ENCODE peak calls at places on chromosome 16, in ten cellular contexts. D is A549; H is CD4-positive, alpha-beta T cell; S is heart left ventricle; K is foreskin keratinocyte; Z is AG04450; I is IMR-90; G is RWPE1; M is esophagus muscularis mucosa; L is neuronal stem cell. Q is an unnamed sample.

GRCh38 chr16:52407778-52408177 is 139.2 kb downstream of the TOX3 start:
- DNase-seq in D (no peak), H (no peak), S (no peak), K (no peak), Z (no peak), I (no peak), G (no peak), M (no peak), L (no peak), Q (no peak)

GRCh38 chr16:19980866-19981265 is 92.8 kb downstream of the GPR139 start:
- DNase-seq in D (peak), H (no peak), S (no peak), K (no peak), Z (no peak), I (peak), G (no peak), M (no peak), L (no peak), Q (no peak)

GRCh38 chr16:10180771-10181163 is 1.5 kb downstream of the GRIN2A start:
- DNase-seq in D (peak), H (no peak), S (peak), K (no peak), Z (no peak), I (no peak), G (no peak), M (no peak), L (peak), Q (no peak)

GRCh38 chr16:46772463-46772862 is 24.3 kb upstream of the MYLK3 start:
- DNase-seq in D (no peak), H (no peak), S (no peak), K (no peak), Z (no peak), I (no peak), G (no peak), M (no peak), L (no peak), Q (no peak)

GRCh38 chr16:50696575-50697420 is 3.4 kb downstream of the NOD2 start:
- DNase-seq in D (peak), H (no peak), S (peak), K (peak), Z (no peak), I (peak), G (peak), M (peak), L (no peak), Q (peak)

GRCh38 chr16:89363621-89364393 is 126.6 kb downstream of the ANKRD11 start:
- DNase-seq in D (peak), H (peak), S (no peak), K (no peak), Z (no peak), I (peak), G (peak), M (no peak), L (no peak), Q (no peak)

GRCh38 chr16:89495121-89495520 is 4.8 kb upstream of the ANKRD11 start:
- DNase-seq in D (no peak), H (no peak), S (no peak), K (no peak), Z (no peak), I (peak), G (no peak), M (no peak), L (no peak), Q (no peak)

GRCh38 chr16:50491516-50491915 is 56.7 kb upstream of the NKD1 start:
- DNase-seq in D (no peak), H (no peak), S (no peak), K (no peak), Z (no peak), I (no peak), G (no peak), M (no peak), L (no peak), Q (peak)

GRCh38 chr16:7013990-7014389 is 318.7 kb upstream of the RBFOX1 start:
- DNase-seq in D (no peak), H (no peak), S (no peak), K (no peak), Z (no peak), I (peak), G (no peak), M (no peak), L (peak), Q (no peak)

GRCh38 chr16:20023190-20023589 is 50.5 kb downstream of the GPR139 start:
- DNase-seq in D (no peak), H (no peak), S (no peak), K (no peak), Z (no peak), I (peak), G (no peak), M (no peak), L (peak), Q (no peak)

GRCh38 chr16:30183236-30183960 is at the start of gene CORO1A:
- DNase-seq in D (peak), H (peak), S (peak), K (peak), Z (peak), I (peak), G (peak), M (peak), L (peak), Q (peak)

GRCh38 chr16:79286646-79287423 is 313.7 kb downstream of the MAF start:
- DNase-seq in D (no peak), H (no peak), S (peak), K (no peak), Z (no peak), I (no peak), G (no peak), M (no peak), L (no peak), Q (no peak)

GRCh38 chr16:71526111-71526998 is at the start of gene CHST4:
- DNase-seq in D (peak), H (no peak), S (no peak), K (no peak), Z (peak), I (peak), G (peak), M (no peak), L (peak), Q (no peak)

GRCh38 chr16:4315185-4316102 is at the start of gene GLIS2:
- DNase-seq in D (peak), H (no peak), S (peak), K (no peak), Z (no peak), I (peak), G (peak), M (no peak), L (peak), Q (no peak)

GRCh38 chr16:22380529-22380928 is 6.1 kb upstream of the CDR2 start:
- DNase-seq in D (no peak), H (no peak), S (no peak), K (no peak), Z (no peak), I (peak), G (no peak), M (no peak), L (no peak), Q (no peak)

GRCh38 chr16:1052791-1053521 is 19.6 kb upstream of the SSTR5 start:
- DNase-seq in D (no peak), H (no peak), S (no peak), K (no peak), Z (no peak), I (no peak), G (no peak), M (no peak), L (no peak), Q (no peak)

GRCh38 chr16:54647731-54648221 is 282.9 kb upstream of the IRX5 start:
- DNase-seq in D (no peak), H (no peak), S (no peak), K (peak), Z (no peak), I (no peak), G (peak), M (no peak), L (no peak), Q (no peak)

GRCh38 chr16:83420206-83420760 is 387.5 kb upstream of the HSBP1 start:
- DNase-seq in D (no peak), H (no peak), S (no peak), K (no peak), Z (no peak), I (peak), G (no peak), M (peak), L (peak), Q (no peak)

GRCh38 chr16:19284207-19284606 is 1.3 kb upstream of the CLEC19A start:
- DNase-seq in D (peak), H (no peak), S (no peak), K (peak), Z (no peak), I (no peak), G (peak), M (no peak), L (no peak), Q (no peak)

GRCh38 chr16:66223176-66223780 is 143.2 kb upstream of the CDH5 start:
- DNase-seq in D (no peak), H (no peak), S (no peak), K (no peak), Z (no peak), I (peak), G (no peak), M (no peak), L (no peak), Q (no peak)

GRCh38 chr16:67446968-67447507 is 16.1 kb downstream of the HSD11B2 start:
- DNase-seq in D (no peak), H (no peak), S (no peak), K (no peak), Z (no peak), I (no peak), G (no peak), M (no peak), L (no peak), Q (no peak)

GRCh38 chr16:89334461-89334860 is 117.0 kb downstream of the ZNF778 start:
- DNase-seq in D (no peak), H (no peak), S (no peak), K (no peak), Z (no peak), I (no peak), G (no peak), M (no peak), L (no peak), Q (no peak)

GRCh38 chr16:81798311-81799137 is 19.4 kb downstream of the PLCG2 start:
- DNase-seq in D (no peak), H (no peak), S (no peak), K (no peak), Z (no peak), I (no peak), G (no peak), M (no peak), L (no peak), Q (no peak)

GRCh38 chr16:16075463-16076399 is 126.3 kb downstream of the ABCC1 start:
- DNase-seq in D (no peak), H (no peak), S (peak), K (no peak), Z (no peak), I (peak), G (no peak), M (no peak), L (no peak), Q (peak)

GRCh38 chr16:50494501-50495491 is 53.4 kb upstream of the NKD1 start:
- DNase-seq in D (no peak), H (no peak), S (no peak), K (no peak), Z (no peak), I (no peak), G (no peak), M (peak), L (no peak), Q (no peak)

GRCh38 chr16:87979352-87979751 is 28.1 kb downstream of the BANP start:
- DNase-seq in D (no peak), H (no peak), S (peak), K (no peak), Z (no peak), I (no peak), G (no peak), M (no peak), L (no peak), Q (no peak)

DNA sequence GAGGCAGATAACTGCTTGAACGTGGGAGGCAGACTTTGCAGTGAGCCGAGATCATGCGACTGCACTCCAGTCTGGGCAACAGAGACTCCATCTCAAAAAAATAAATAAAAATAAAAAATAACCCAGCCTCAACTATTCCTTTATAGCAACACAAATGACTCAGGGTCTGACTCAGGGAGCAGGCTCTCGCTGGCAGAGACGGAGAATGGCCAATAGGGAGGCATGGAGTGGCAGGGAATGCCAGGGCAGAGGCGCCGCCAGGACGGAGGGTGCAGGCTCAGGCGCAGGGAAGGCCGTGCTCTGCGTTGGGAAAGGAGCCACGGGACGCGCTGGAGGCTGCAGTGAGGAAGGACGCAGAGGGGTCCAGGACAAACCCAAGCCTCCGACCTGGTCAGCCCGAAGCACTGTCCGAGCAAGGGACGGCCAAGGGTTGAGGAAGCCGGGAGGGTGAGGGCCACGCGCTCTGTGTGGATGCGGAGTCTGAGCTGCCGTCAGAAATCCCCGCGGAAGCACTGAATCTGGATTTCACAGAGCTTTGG is 40.3 kb downstream of the PKD1 start:
- DNase-seq in D (no peak), H (no peak), S (no peak), K (no peak), Z (no peak), I (peak), G (peak), M (no peak), L (no peak), Q (no peak)
- H3K27ac ChIP-seq in D (no peak), H (no peak), S (no peak), K (no peak), Z (no peak), I (no peak), G (peak), M (no peak), L (no peak), Q (no peak)

GRCh38 chr16:48276102-48276501 is 28.8 kb upstream of the ABCC11 start:
- DNase-seq in D (no peak), H (no peak), S (no peak), K (no peak), Z (peak), I (peak), G (no peak), M (no peak), L (no peak), Q (no peak)

GRCh38 chr16:48274476-48274875 is 27.1 kb upstream of the ABCC11 start:
- DNase-seq in D (no peak), H (no peak), S (no peak), K (no peak), Z (no peak), I (no peak), G (no peak), M (no peak), L (no peak), Q (no peak)

GRCh38 chr16:48271728-48272127 is 24.4 kb upstream of the ABCC11 start:
- DNase-seq in D (no peak), H (no peak), S (no peak), K (no peak), Z (no peak), I (peak), G (no peak), M (no peak), L (no peak), Q (no peak)

GRCh38 chr16:48269011-48269410 is 21.7 kb upstream of the ABCC11 start:
- DNase-seq in D (no peak), H (no peak), S (no peak), K (no peak), Z (no peak), I (no peak), G (no peak), M (no peak), L (no peak), Q (no peak)

GRCh38 chr16:48272837-48273421 is 25.6 kb upstream of the ABCC11 start:
- DNase-seq in D (no peak), H (no peak), S (no peak), K (no peak), Z (no peak), I (no peak), G (no peak), M (no peak), L (no peak), Q (no peak)
- H3K27ac ChIP-seq in D (no peak), H (no peak), S (peak), K (no peak), Z (no peak), I (no peak), G (no peak), M (peak), L (no peak), Q (peak)

GRCh38 chr16:3074860-3075545 is 9.6 kb downstream of the IL32 start:
- DNase-seq in D (no peak), H (peak), S (peak), K (no peak), Z (no peak), I (no peak), G (no peak), M (no peak), L (no peak), Q (no peak)
- H3K27ac ChIP-seq in D (no peak), H (peak), S (peak), K (no peak), Z (no peak), I (no peak), G (no peak), M (no peak), L (no peak), Q (no peak)

GRCh38 chr16:85991425-85991824 is 92.5 kb downstream of the IRF8 start:
- DNase-seq in D (no peak), H (peak), S (no peak), K (no peak), Z (no peak), I (no peak), G (no peak), M (no peak), L (no peak), Q (no peak)

GRCh38 chr16:85992779-85993178 is 93.8 kb downstream of the IRF8 start:
- DNase-seq in D (no peak), H (no peak), S (no peak), K (no peak), Z (no peak), I (no peak), G (no peak), M (no peak), L (no peak), Q (no peak)

GRCh38 chr16:85990861-85991301 is 91.9 kb downstream of the IRF8 start:
- DNase-seq in D (no peak), H (peak), S (no peak), K (no peak), Z (no peak), I (no peak), G (no peak), M (no peak), L (no peak), Q (no peak)

GRCh38 chr16:85989863-85990643 is 91.1 kb downstream of the IRF8 start:
- DNase-seq in D (no peak), H (no peak), S (no peak), K (no peak), Z (no peak), I (no peak), G (no peak), M (no peak), L (no peak), Q (no peak)

DNA sequence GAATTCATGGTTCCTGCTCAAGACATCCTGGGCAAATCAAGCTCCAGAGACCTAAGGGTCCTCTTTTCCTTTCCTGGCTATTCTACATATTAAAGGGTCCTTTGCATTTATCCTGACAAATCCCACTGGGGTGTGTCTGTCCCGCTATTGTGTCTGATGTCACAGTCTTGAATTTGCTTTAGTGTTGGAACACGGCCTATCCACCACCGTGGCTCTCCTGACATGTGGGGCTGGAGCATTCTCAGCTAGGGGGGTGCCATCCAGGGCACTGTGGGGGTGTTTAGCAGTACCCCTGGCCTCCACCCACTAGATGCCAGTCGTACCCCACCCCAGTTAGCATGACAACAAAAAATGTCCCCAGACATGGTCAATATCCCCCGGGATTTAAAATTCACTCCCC is 92.9 kb downstream of the IRF8 start:
- DNase-seq in D (no peak), H (peak), S (no peak), K (no peak), Z (no peak), I (no peak), G (no peak), M (no peak), L (no peak), Q (no peak)
- H3K27ac ChIP-seq in D (no peak), H (no peak), S (no peak), K (no peak), Z (no peak), I (no peak), G (no peak), M (no peak), L (no peak), Q (no peak)

GRCh38 chr16:57630931-57631845 is 2.8 kb downstream of the ADGRG1 start:
- DNase-seq in D (no peak), H (no peak), S (no peak), K (no peak), Z (no peak), I (no peak), G (no peak), M (no peak), L (no peak), Q (no peak)
- H3K27ac ChIP-seq in D (peak), H (no peak), S (peak), K (no peak), Z (no peak), I (no peak), G (peak), M (peak), L (no peak), Q (peak)

DNA sequence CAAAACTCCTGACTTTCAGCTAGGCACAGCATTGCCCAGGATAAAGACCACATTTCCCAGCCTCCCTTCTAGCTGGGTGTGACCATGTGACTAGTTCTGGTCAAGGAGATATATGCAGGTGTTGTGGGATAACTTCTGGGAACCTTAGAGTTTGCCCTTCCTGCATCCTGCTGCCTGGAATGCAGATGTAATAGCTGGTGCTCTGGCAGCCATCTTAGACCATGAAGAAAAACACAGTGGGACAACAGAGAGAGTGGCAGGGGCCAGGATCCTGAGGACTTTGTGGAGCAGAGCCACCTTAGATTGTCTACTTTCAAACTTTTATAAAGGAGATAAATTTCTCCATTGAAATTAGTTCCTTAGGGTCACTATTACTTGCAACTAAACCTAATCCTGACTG is 101.3 kb downstream of the GSG1L start:
- DNase-seq in D (no peak), H (no peak), S (no peak), K (no peak), Z (no peak), I (no peak), G (no peak), M (no peak), L (no peak), Q (no peak)
- H3K27ac ChIP-seq in D (no peak), H (no peak), S (no peak), K (no peak), Z (no peak), I (no peak), G (no peak), M (no peak), L (no peak), Q (no peak)

DNA sequence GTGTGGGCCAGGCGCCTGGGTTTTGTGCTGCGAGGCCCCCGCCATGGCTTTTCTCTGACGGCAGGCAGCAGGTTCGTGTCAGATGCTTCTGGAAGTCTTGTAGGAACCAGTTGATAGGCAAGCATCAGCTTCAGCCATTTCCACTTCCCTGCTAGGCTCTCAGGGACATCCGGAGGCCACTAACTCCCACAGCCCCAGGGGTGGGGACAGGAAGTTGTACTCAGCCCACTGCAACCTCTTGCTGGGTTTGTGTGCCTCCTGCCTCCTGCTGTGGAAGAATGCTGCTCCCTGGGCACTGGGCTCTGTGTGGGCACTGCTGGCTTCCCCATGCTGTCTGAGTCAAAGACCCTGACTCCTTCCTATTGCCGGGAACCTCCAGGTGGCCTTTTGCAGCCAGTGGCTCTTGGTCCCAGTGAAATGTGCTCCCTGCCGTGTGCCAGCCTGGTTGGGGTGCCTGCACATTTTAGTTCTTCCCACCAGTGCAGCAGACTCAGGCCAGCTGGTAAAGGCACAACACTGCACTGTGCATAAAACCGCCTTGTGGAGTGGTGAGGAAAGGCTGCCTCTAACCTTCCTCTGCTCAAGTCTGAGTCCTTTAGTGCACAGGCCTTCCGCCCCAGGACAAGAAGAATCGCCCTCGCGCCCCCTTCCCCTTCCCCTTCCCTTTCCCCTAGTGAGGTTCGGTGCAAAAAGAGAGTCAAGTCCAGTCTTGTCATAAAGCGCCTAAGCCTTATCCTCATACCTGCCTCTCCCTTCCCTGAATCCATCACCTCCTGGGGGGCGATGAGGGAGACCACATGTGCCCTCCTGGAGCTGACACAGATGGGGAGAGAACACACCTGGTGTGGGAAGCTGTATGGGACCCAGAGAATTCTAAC is 16.6 kb downstream of the LDHD start:
- DNase-seq in D (no peak), H (no peak), S (peak), K (no peak), Z (no peak), I (no peak), G (no peak), M (no peak), L (no peak), Q (peak)
- H3K27ac ChIP-seq in D (peak), H (peak), S (peak), K (no peak), Z (peak), I (no peak), G (peak), M (peak), L (no peak), Q (no peak)